ENCODE peak calls at places on chromosomes 5 and 9, in ten cellular contexts. E, C, B, W, V, Q, F, N, Y and A are unnamed samples.
A peak's percentile ranks its signal among the peaks of the same experiment; 100 is the strongest.

GRCh38 chr9:86241216-86241615 is 18.2 kb downstream of the C9orf153 start:
- DNase-seq in E (no peak), C (peak; percentile 11), B (no peak), W (peak; percentile 16), V (no peak), Q (no peak), F (no peak), N (no peak), Y (no peak), A (no peak)

GRCh38 chr9:7656648-7657047 is 142.9 kb downstream of the DMAC1 start:
- DNase-seq in E (no peak), C (peak; percentile 3), B (no peak), W (peak; percentile 12), V (no peak), Q (no peak), F (no peak), N (peak; percentile 6), Y (no peak), A (no peak)

GRCh38 chr9:87622936-87623335 is 103.0 kb upstream of the CTSL start:
- DNase-seq in E (no peak), C (no peak), B (no peak), W (no peak), V (no peak), Q (no peak), F (no peak), N (no peak), Y (no peak), A (no peak)

GRCh38 chr5:130773813-130774212 is 391.2 kb downstream of the HINT1 start:
- DNase-seq in E (no peak), C (no peak), B (no peak), W (peak; percentile 81), V (no peak), Q (peak; percentile 83), F (no peak), N (no peak), Y (no peak), A (no peak)

GRCh38 chr5:74767579-74767913 is 497 bp downstream of the NSA2 start:
- DNase-seq in E (no peak), C (peak; percentile 42), B (no peak), W (peak; percentile 49), V (no peak), Q (peak; percentile 28), F (no peak), N (peak; percentile 11), Y (peak; percentile 12), A (no peak)

GRCh38 chr5:102755691-102756371 is 726 bp downstream of the PAM start:
- DNase-seq in E (peak; percentile 81), C (peak; percentile 79), B (peak; percentile 71), W (peak; percentile 89), V (peak; percentile 70), Q (peak; percentile 69), F (no peak), N (peak; percentile 78), Y (peak; percentile 42), A (peak; percentile 82)

GRCh38 chr5:127993476-127993875 is 90.1 kb upstream of the SLC12A2 start:
- DNase-seq in E (no peak), C (no peak), B (no peak), W (no peak), V (no peak), Q (no peak), F (peak; percentile 13), N (no peak), Y (no peak), A (no peak)

GRCh38 chr9:91379461-91379860 is 17.7 kb upstream of the AUH start:
- DNase-seq in E (no peak), C (no peak), B (no peak), W (no peak), V (no peak), Q (no peak), F (no peak), N (no peak), Y (no peak), A (no peak)

GRCh38 chr5:36690041-36690941 is 83.9 kb downstream of the SLC1A3 start:
- DNase-seq in E (peak; percentile 91), C (peak; percentile 61), B (peak; percentile 79), W (peak; percentile 81), V (no peak), Q (peak; percentile 81), F (peak; percentile 52), N (peak; percentile 81), Y (peak; percentile 62), A (peak; percentile 89)

GRCh38 chr5:30050056-30050815 is 1143.2 kb upstream of the CDH6 start:
- DNase-seq in E (no peak), C (no peak), B (no peak), W (no peak), V (no peak), Q (no peak), F (no peak), N (no peak), Y (no peak), A (no peak)

GRCh38 chr5:132221781-132222648 is 5.6 kb downstream of the P4HA2 start:
- DNase-seq in E (no peak), C (peak; percentile 87), B (peak; percentile 67), W (no peak), V (peak; percentile 29), Q (no peak), F (no peak), N (peak; percentile 72), Y (no peak), A (peak; percentile 36)

GRCh38 chr5:148443998-148444397 is 60.2 kb downstream of the FBXO38 start:
- DNase-seq in E (no peak), C (peak; percentile 78), B (peak; percentile 30), W (peak; percentile 46), V (no peak), Q (peak; percentile 45), F (peak; percentile 57), N (peak; percentile 51), Y (peak; percentile 25), A (no peak)

GRCh38 chr5:1176473-1177391 is 24.7 kb upstream of the SLC6A19 start:
- DNase-seq in E (no peak), C (no peak), B (no peak), W (no peak), V (no peak), Q (peak; percentile 48), F (no peak), N (peak; percentile 6), Y (peak; percentile 47), A (peak; percentile 69)
- TF ChIP-seq CTCF in E (no peak), C (no peak), B (no peak), W (no peak), V (no peak), Q (no peak), F (no peak), N (no peak), Y (no peak), A (no peak)

DNA sequence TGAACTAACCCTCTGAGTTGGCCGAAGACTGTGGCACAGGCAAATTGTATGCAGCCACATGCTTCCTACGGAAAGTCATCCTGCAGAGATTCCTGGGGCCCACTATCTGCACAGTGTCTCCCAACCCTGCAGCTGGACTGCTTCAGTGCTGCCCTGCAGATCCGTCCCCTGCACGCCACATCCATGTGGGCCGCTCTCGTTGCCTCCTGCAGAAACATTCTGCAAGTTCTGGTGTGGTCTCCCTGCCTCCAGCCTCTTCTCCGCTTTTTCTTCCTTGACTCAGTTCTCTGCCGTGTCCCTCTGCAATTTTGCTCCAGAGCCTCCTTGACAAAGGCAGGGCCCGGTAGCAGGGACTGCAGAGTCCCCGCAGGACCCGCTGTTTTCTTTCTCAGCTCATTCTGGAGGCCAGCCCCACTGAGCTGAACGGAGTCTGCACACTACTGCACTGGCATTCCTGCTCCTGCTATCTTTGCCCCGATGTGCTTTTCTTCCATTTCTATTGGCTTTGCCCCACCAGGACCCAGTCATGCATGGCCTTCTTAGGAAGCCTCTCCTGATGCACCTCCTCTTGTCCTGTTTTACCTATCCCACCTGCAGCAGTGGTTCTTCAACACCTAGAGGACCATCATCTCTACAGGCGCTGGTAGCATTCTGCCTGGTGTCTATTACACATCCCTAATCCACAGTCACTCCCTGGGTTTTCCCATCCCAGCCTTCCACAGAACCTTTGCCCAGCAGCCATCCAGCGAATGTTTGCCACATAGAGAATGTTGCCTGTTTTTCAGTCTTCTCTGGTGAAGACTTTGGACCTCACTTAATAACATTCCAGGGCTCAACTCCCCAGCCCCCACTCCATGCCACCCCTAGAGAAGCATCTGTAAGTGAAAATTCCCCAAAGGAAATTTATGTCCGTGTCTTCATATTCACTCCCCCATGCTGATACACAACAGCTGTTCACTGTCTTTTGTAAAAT is 249.3 kb downstream of the AOPEP start:
- DNase-seq in E (no peak), C (no peak), B (no peak), W (no peak), V (no peak), Q (no peak), F (no peak), N (no peak), Y (no peak), A (no peak)
- H3K9me3 ChIP-seq in E (no peaks in the 10 kb centered on the region), C (no peaks in the 10 kb centered on the region), B (no peaks in the 10 kb centered on the region), W (no peaks in the 10 kb centered on the region), V (no peaks in the 10 kb centered on the region), Q (no peaks in the 10 kb centered on the region), F (no peaks in the 10 kb centered on the region), N (no peaks in the 10 kb centered on the region), Y (no peaks in the 10 kb centered on the region), A (no peaks in the 10 kb centered on the region)

DNA sequence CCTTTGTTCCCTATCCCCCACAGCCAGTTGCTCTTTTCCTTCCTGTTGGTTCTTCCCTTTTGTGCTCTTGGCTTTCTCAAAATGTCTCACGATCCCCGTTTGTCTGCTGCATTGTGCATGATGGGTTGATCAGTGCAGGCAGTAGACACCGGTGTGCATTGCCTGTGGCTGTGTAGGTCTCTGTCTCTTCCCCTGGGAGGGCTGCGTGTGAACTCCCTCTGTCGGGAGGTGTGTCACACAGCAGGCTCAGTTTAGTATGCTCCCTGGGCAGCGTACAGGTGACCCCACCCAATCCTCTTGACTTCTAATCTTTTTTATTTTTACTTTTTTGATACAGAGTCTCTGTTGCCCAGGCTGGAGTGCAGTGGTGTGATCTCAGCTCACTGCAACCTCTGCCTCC is 265.3 kb downstream of the FSTL4 start:
- DNase-seq in E (no peak), C (no peak), B (no peak), W (no peak), V (no peak), Q (peak; percentile 56), F (no peak), N (no peak), Y (peak; percentile 57), A (no peak)
- TF ChIP-seq CTCF in E (no peak), C (no peak), B (no peak), W (no peak), V (no peak), Q (peak; percentile 41), F (peak; percentile 54), N (no peak), Y (peak; percentile 69), A (no peak)

DNA sequence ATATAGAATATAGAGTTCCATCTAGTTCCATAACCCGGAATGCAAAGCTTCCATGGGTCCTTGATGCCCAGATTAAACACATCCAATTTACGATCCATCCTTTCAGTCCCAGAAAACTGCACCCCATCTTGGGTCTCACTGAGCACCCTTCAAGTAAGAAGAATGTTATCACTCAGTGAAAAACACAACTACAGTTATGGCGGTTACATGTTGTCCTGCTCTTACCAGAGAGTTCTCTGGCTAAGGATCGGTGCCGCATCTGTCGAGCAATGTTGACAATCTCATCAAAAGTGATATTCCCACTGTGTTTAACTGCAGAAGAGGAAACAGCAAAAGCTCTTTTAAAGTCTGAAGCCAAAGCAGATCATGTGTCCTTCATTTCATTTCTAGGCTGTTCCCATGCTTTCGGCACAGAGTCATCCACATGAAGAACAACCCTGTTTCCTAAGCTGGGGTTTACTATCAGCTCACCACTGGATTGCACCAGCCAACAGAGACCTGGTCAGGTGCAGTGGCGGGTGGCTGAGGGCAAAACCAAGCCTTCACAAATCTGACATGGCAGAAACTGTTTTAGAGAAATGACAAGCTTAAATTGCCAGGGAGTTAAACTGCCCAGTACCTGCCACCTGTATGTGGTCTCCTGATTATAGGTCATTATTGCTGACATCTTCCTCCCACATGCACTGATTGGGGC is 2.9 kb downstream of the RPL12 start:
- DNase-seq in E (no peak), C (no peak), B (no peak), W (no peak), V (no peak), Q (no peak), F (no peak), N (no peak), Y (no peak), A (no peak)
- H3K9me3 ChIP-seq in E (no peaks in the 10 kb centered on the region), C (peaks cover 16% of the 10 kb centered on the region), B (no peaks in the 10 kb centered on the region), W (peaks cover 14% of the 10 kb centered on the region), V (no peaks in the 10 kb centered on the region), Q (no peaks in the 10 kb centered on the region), F (peaks cover 5% of the 10 kb centered on the region), N (no peaks in the 10 kb centered on the region), Y (peaks cover 13% of the 10 kb centered on the region), A (peaks cover 4% of the 10 kb centered on the region)